ENCODE peak calls at places on chromosomes 11 and 22, in four cellular contexts. L, F, N and G are unnamed samples.

GRCh38 chr11:30445056-30445455 is 122.2 kb downstream of the ARL14EP start:
- DNase-seq in N (no peak), L (no peak), F (no peak), G (no peak)

GRCh38 chr11:68146010-68146540 is 24.9 kb upstream of the CHKA start:
- DNase-seq in L (peak), N (peak), F (no peak), G (no peak)

GRCh38 chr22:25419247-25420113 is 145.0 kb upstream of the GRK3 start:
- DNase-seq in N (peak), F (peak), L (no peak), G (no peak)

GRCh38 chr11:86629070-86629706 is 43.2 kb downstream of the ME3 start:
- DNase-seq in N (no peak), L (no peak), F (no peak), G (no peak)

GRCh38 chr11:122706689-122707088 is 51.2 kb downstream of the UBASH3B start:
- DNase-seq in L (no peak), N (peak), F (no peak), G (no peak)

GRCh38 chr11:72642815-72643511 is 31.3 kb downstream of the PDE2A start:
- DNase-seq in L (peak), N (no peak), F (no peak), G (peak)

GRCh38 chr11:8207080-8208000 is 38.5 kb upstream of the RIC3 start:
- DNase-seq in N (no peak), L (no peak), F (no peak), G (no peak)

GRCh38 chr11:20000393-20001134 is 159.7 kb downstream of the DBX1 start:
- DNase-seq in N (peak), F (no peak), L (no peak), G (no peak)

GRCh38 chr22:42844756-42845155 is 12.3 kb downstream of the ARFGAP3 start:
- DNase-seq in F (no peak), N (no peak), L (no peak), G (no peak)

GRCh38 chr11:120335596-120335927 is 651 bp upstream of the ARHGEF12 start:
- DNase-seq in F (no peak), L (peak), N (no peak), G (no peak)

GRCh38 chr11:10623797-10624761 is 55.6 kb upstream of the LYVE1 start:
- DNase-seq in F (no peak), N (peak), L (peak), G (peak)

GRCh38 chr11:128294001-128294684 is 293.2 kb downstream of the ETS1 start:
- DNase-seq in N (no peak), F (no peak), L (no peak), G (no peak)

GRCh38 chr11:61749607-61750217 is 2.7 kb upstream of the MYRF start:
- DNase-seq in F (no peak), N (peak), L (no peak), G (peak)

GRCh38 chr11:34910817-34911216 is 5.4 kb downstream of the APIP start:
- DNase-seq in N (no peak), F (no peak), L (no peak), G (no peak)

GRCh38 chr11:120752668-120753067 is 241.1 kb downstream of the GRIK4 start:
- DNase-seq in L (no peak), N (no peak), F (no peak), G (no peak)

GRCh38 chr11:92048415-92048814 is 176.2 kb upstream of the FAT3 start:
- DNase-seq in N (no peak), F (no peak), L (no peak), G (no peak)

GRCh38 chr22:32987081-32987631 is 71.0 kb downstream of the SYN3 start:
- DNase-seq in F (no peak), N (no peak), L (no peak), G (no peak)

DNA sequence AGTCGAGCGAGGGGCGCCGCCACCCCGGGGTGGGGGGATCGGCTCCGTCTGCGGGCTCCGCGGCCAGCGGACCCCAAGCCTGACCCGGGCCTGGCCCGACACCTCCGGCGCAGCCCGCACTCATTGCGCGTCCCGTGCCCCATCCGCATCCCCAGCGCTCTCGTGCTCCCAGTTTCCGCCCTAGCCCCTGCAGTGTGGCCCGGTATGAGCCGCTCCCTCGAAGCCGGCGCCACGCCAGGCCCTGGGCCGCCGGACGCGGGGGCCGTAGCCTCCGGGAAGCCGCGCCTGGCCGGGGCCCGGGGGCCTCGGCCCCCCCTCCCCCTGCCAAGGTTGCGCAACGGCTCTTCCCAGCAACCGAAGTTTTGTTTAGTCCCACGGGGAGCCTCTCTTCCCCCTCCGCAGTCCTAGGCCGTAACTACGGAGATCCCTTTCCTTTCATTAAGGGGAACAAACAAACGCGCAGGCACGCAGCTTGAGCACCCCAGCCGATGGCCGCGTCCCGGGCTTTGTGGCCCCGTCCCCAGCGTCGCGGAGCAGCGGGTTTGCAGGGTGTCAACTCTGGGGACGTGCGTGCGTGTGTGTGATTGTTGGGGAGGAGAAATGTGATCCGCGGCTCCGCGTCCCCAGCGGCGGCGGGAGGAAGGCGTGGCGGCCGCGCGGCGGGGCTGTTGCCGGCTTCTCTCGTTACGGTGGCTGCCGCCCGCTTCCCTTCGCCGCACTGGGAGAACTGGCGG is 883 bp downstream of the HIPK3 start:
- DNase-seq in F (no peak), L (peak), N (peak), G (peak)
- TF ChIP-seq EP300 in F (no peak), L (no peak), N (no peak), G (no peak)

GRCh38 chr22:30334601-30335000 is 7.9 kb upstream of the TBC1D10A start:
- DNase-seq in L (no peak), N (no peak), F (no peak), G (no peak)
- TF ChIP-seq SMC3 in L (no peak), N (no peak), F (no peak), G (no peak)

DNA sequence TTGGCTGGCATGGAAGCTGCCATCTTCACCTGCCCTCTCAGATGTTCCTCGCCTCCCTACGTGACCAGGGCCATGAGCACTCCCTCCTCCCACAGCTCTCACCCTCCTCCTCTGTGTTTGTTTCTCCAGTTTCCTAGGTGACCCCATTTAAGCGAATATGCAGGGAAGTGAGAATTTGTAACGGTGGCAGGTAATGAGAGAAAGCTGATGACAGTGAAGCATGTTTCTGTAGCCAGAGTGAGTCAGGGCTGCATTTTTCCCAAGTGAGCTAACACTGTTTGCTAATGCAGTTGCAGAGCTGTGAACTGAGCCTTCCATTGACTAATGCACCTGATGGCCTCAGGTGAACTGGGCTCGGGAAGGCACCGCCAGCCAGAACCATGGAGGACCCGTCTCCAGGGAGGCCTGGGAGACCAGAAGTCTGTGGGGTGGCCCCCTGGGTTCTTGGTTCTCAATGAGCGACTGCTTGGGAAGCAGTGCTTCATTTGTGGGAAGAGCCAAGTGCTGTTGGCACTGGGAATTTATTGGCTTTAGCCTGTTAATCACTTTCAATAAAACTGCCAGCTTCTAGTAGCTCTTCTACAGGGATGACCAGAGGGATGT is 64.5 kb downstream of the BARX2 start:
- DNase-seq in F (no peak), L (no peak), N (peak), G (no peak)
- TF ChIP-seq POLR2AphosphoS2 in F (no peak), L (no peak), N (no peak), G (no peak)

GRCh38 chr11:46242961-46243795 is 34.3 kb upstream of the CREB3L1 start:
- DNase-seq in L (peak), F (peak), N (peak), G (peak)
- TF ChIP-seq EP300 in L (no peak), F (no peak), N (peak), G (peak)

DNA sequence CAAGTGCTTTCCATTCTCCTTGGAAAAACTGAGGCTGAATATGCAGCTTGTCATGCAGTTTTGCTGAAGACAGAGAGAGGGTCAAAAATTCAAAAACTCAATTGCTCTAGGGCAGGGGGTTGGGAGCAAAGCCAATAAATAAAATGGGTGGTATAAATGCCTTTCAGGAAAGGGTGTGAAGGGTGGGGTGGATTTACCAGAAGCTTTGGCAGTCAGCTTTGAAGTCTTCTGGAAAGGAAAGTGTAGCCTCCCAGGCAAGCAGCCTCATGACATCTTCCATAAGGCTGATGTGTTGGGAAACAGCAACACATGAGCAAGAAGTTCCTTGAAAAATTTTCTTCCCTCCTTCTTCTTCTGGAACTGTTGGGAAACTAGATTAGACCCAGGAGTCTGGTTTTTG is 38.7 kb downstream of the SNX19 start:
- DNase-seq in N (no peak), L (no peak), F (no peak), G (no peak)
- TF ChIP-seq SMC3 in N (no peak), L (no peak), F (no peak), G (no peak)

GRCh38 chr11:79121351-79121750 is 319.5 kb downstream of the TENM4 start:
- DNase-seq in L (no peak), N (no peak), F (no peak), G (no peak)
- TF ChIP-seq POLR2AphosphoS2 in L (no peak), N (no peak), F (no peak), G (no peak)

GRCh38 chr11:95559899-95560298 is 229.7 kb downstream of the FAM76B start:
- DNase-seq in F (no peak), N (no peak), L (no peak), G (no peak)
- TF ChIP-seq EP300 in F (no peak), N (no peak), L (no peak), G (no peak)

GRCh38 chr11:59578369-59578768 is 37.2 kb downstream of the OSBP start:
- DNase-seq in L (no peak), N (no peak), F (no peak), G (no peak)

GRCh38 chr11:59574932-59575904 is 40.4 kb downstream of the OSBP start:
- DNase-seq in N (no peak), F (no peak), L (no peak), G (no peak)

GRCh38 chr11:59574467-59574866 is 41.1 kb downstream of the OSBP start:
- DNase-seq in L (no peak), F (no peak), N (no peak), G (no peak)

GRCh38 chr11:59572091-59572490 is 43.5 kb downstream of the OSBP start:
- DNase-seq in F (no peak), L (no peak), N (no peak), G (no peak)

DNA sequence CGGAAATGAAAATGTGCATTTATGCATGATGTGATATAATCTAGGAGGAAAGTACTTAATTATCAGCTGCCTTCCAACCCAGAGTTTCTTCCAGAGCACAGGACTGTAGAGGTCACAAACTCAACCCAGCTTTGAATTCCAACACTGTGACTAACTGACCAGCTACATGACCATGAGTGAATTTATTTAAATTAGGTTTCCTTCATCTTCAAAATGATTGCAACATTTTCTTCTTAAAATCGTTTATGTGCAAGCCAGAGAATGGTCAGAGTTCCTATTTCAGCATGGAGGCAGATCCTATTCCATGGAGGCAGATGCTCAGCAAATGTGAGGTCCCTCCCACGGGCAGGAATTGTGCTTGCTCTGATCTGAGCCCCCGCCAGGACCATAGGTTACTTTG is 42.4 kb downstream of the OSBP start:
- DNase-seq in L (no peak), N (no peak), F (no peak), G (no peak)
- TF ChIP-seq SMC3 in L (no peak), N (no peak), F (no peak), G (no peak)

GRCh38 chr11:76067099-76067498 is 139.2 kb downstream of the WNT11 start:
- DNase-seq in F (no peak), N (no peak), L (no peak), G (no peak)
- TF ChIP-seq POLR2AphosphoS2 in F (no peak), N (no peak), L (no peak), G (no peak)